ENCODE peak calls at places on chromosome 7, in five cellular contexts. E is H1, V is WTC11, A is HepG2, X is GM12878. T is an unnamed sample.
A peak's percentile ranks its signal among the peaks of the same experiment; 100 is the strongest.

GRCh38 chr7:27164381-27165088 is 802 bp downstream of the HOXA9 start:
- DNase-seq in V (peak; percentile 66), E (no peak), A (no peak), X (no peak), T (peak; percentile 14)

GRCh38 chr7:7911339-7911738 is 57.3 kb upstream of the GLCCI1 start:
- DNase-seq in X (no peak), V (no peak), A (peak; percentile 94), E (peak; percentile 43), T (no peak)

GRCh38 chr7:37918526-37918925 is 1.9 kb upstream of the SFRP4 start:
- DNase-seq in X (no peak), E (no peak), V (peak; percentile 43), A (no peak), T (no peak)

GRCh38 chr7:24729365-24730017 is 27.8 kb downstream of the GSDME start:
- DNase-seq in V (no peak), E (no peak), A (no peak), X (no peak), T (no peak)

GRCh38 chr7:129779602-129780256 is 168.2 kb downstream of the NRF1 start:
- DNase-seq in X (no peak), A (peak; percentile 61), E (no peak), V (no peak), T (peak; percentile 90)

GRCh38 chr7:53744361-53744760 is 708.9 kb downstream of the POM121L12 start:
- DNase-seq in E (no peak), X (no peak), V (peak; percentile 18), A (no peak), T (no peak)

GRCh38 chr7:106947244-106947728 is 82.2 kb downstream of the PIK3CG start:
- DNase-seq in E (peak; percentile 83), A (peak; percentile 35), V (peak; percentile 65), X (no peak), T (peak; percentile 90)

GRCh38 chr7:103140684-103141083 is 8.2 kb downstream of the NAPEPLD start:
- DNase-seq in A (no peak), V (no peak), X (no peak), E (no peak), T (no peak)

GRCh38 chr7:14207154-14207553 is 217.7 kb upstream of the ETV1 start:
- DNase-seq in A (no peak), V (no peak), E (no peak), X (no peak), T (no peak)

GRCh38 chr7:74199551-74200355 is 10.1 kb upstream of the LAT2 start:
- DNase-seq in A (no peak), X (no peak), E (no peak), V (no peak), T (peak; percentile 30)

GRCh38 chr7:50446542-50446960 is 3.6 kb downstream of the FIGNL1 start:
- DNase-seq in E (no peak), V (no peak), A (peak; percentile 39), X (peak; percentile 62), T (no peak)

GRCh38 chr7:71135663-71136062 is 3.7 kb downstream of the GALNT17 start:
- DNase-seq in V (no peak), E (no peak), A (no peak), X (no peak), T (no peak)

GRCh38 chr7:22875475-22875874 is 52.8 kb upstream of the TOMM7 start:
- DNase-seq in A (no peak), V (no peak), X (no peak), E (no peak), T (no peak)

GRCh38 chr7:106536079-106536478 is 124.9 kb downstream of the CCDC71L start:
- DNase-seq in A (no peak), V (no peak), E (no peak), X (no peak), T (no peak)

GRCh38 chr7:155204744-155205367 is 92.8 kb upstream of the INSIG1 start:
- DNase-seq in X (no peak), A (no peak), E (no peak), V (no peak), T (no peak)

GRCh38 chr7:155206286-155207020 is 91.2 kb upstream of the INSIG1 start:
- DNase-seq in X (peak; percentile 80), V (no peak), A (no peak), E (no peak), T (peak; percentile 93)

GRCh38 chr7:155203882-155204691 is 93.6 kb upstream of the INSIG1 start:
- DNase-seq in A (no peak), V (no peak), X (no peak), E (no peak), T (no peak)

GRCh38 chr7:155207335-155208002 is 90.2 kb upstream of the INSIG1 start:
- DNase-seq in E (no peak), V (no peak), A (no peak), X (no peak), T (no peak)

DNA sequence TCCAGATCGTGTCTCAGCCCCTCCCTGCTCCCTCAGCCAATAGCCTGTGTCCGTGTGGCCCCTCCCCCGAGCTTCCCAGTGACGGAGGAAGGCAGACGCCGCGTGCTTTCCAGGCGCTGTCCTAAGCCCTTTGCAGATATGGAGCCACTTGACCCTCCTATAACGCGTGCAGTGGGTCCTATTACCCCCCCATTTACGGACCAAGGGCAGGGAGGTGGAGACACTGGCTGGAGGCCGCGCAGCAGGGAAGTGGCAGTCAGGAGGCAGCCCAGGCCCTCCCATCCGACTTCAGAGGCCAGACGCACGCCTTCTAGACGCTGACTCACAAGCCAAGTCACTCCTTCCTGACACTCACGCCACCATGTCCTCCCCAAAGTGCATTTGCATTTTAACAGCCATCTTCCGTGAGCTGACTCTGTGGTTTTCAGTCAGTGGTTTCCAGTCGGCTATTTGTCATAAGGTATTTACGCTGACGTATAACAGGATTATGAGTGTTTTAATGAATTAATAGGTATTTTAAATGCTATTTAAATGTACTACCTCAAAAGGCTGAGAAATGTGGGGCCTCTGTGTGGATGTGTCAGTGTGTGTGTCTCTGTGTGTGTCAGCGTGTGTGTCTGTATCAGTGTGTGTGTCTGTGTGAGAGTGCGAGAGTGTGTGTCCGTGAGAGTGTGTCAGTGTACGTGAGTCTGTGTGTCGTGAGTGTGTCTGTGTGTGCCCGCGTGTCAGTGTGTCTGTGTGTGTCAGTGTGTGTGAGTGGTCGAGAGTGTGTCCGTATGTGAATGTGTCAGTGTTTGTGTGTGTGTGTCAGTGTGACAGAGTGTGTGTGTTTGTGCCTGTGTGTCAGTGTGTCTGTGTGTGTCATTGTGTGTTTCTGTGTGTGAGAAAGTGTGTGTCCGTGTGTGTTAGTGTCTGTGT is 92.1 kb upstream of the INSIG1 start:
- DNase-seq in A (no peak), V (peak; percentile 55), X (peak; percentile 99), E (no peak), T (peak; percentile 100)
- TF ChIP-seq ATF2 in A (no peak), V (no peak), X (peak; percentile 90), E (no peak), T (no peak)

GRCh38 chr7:47406766-47407129 is 175.2 kb downstream of the TNS3 start:
- DNase-seq in X (no peak), V (no peak), A (no peak), E (no peak), T (no peak)

GRCh38 chr7:47407821-47408674 is 173.9 kb downstream of the TNS3 start:
- DNase-seq in V (no peak), E (no peak), A (no peak), X (no peak), T (peak; percentile 21)

GRCh38 chr7:47405921-47406765 is 175.8 kb downstream of the TNS3 start:
- DNase-seq in V (no peak), A (peak; percentile 63), X (no peak), E (no peak), T (no peak)

GRCh38 chr7:47407136-47407535 is 174.8 kb downstream of the TNS3 start:
- DNase-seq in A (no peak), V (no peak), X (no peak), E (no peak), T (no peak)

GRCh38 chr7:47408675-47409074 is 173.2 kb downstream of the TNS3 start:
- DNase-seq in A (no peak), X (no peak), V (no peak), E (no peak), T (no peak)
- TF ChIP-seq ATF2 in A (no peak), X (no peak), V (no peak), E (no peak), T (no peak)

GRCh38 chr7:111090834-111091233 is at the start of gene LRRN3:
- DNase-seq in X (no peak), A (no peak), V (no peak), E (no peak), T (peak; percentile 13)

GRCh38 chr7:111092406-111093160 is 1.7 kb downstream of the LRRN3 start:
- DNase-seq in V (no peak), X (no peak), E (no peak), A (no peak), T (no peak)

GRCh38 chr7:111091623-111092370 is 870 bp downstream of the LRRN3 start:
- DNase-seq in V (no peak), E (no peak), A (no peak), X (no peak), T (no peak)

GRCh38 chr7:111088328-111088727 is 2.6 kb upstream of the LRRN3 start:
- DNase-seq in X (no peak), V (no peak), A (no peak), E (no peak), T (no peak)

GRCh38 chr7:111089822-111090426 is 1.0 kb upstream of the LRRN3 start:
- DNase-seq in E (no peak), X (no peak), A (peak; percentile 40), V (no peak), T (peak; percentile 66)
- TF ChIP-seq ATF2 in E (no peak), X (no peak), A (no peak), V (no peak), T (no peak)

GRCh38 chr7:29606287-29606721 is 42.7 kb downstream of the PRR15 start:
- DNase-seq in V (no peak), X (no peak), A (peak; percentile 64), E (no peak), T (peak; percentile 62)

GRCh38 chr7:29609162-29610030 is 45.8 kb downstream of the PRR15 start:
- DNase-seq in A (peak; percentile 30), V (peak; percentile 49), X (no peak), E (no peak), T (peak; percentile 64)

GRCh38 chr7:29607889-29608288 is 44.3 kb downstream of the PRR15 start:
- DNase-seq in E (no peak), V (no peak), A (no peak), X (no peak), T (no peak)

GRCh38 chr7:29606830-29607229 is 43.2 kb downstream of the PRR15 start:
- DNase-seq in A (no peak), E (no peak), V (no peak), X (no peak), T (no peak)

DNA sequence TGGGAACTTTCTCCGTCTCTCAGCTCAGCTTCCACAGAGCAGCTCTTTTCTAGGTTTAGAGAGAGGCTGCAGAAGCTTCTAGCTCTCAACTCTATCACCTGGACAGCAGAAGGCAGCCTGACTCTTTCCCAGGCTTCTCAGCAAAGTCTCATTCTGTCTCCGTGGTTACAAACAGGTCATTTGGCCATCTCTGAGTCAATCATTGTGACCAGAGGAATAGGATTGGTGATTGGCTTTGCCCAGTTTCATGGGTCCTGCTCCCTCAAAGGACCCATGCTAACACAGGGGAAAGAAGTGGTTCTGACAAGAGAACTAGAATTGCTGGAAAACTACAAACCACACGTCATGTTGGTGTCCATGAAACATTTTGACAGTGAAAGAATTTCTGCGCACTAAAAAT is 43.6 kb downstream of the PRR15 start:
- DNase-seq in X (no peak), E (no peak), A (no peak), V (no peak), T (no peak)
- TF ChIP-seq ATF2 in X (no peak), E (no peak), A (no peak), V (no peak), T (no peak)

T was measured in K562.